ENCODE peak calls at places on chromosome 7, in four cellular contexts. Z is left ventricle myocardium inferior, N is tibial artery, S is fibroblast of lung. X is an unnamed sample.
A peak's percentile ranks its signal among the peaks of the same experiment; 100 is the strongest.

GRCh38 chr7:117118579-117119180 is 165.4 kb downstream of the ST7 start:
- DNase-seq in S (no peak), N (no peak), Z (no peak), X (no peak)

GRCh38 chr7:8714791-8715190 is 281.4 kb downstream of the NXPH1 start:
- DNase-seq in Z (no peak), S (no peak), N (no peak), X (no peak)

GRCh38 chr7:112462236-112462635 is 12.0 kb downstream of the IFRD1 start:
- DNase-seq in S (peak; percentile 88), Z (no peak), N (no peak), X (no peak)

GRCh38 chr7:149041350-149041749 is 13.0 kb upstream of the PDIA4 start:
- DNase-seq in Z (no peak), S (no peak), N (no peak), X (no peak)

GRCh38 chr7:104005197-104005596 is 15.7 kb upstream of the RELN start:
- DNase-seq in N (no peak), S (no peak), Z (no peak), X (no peak)

GRCh38 chr7:3157541-3158287 is 114.0 kb upstream of the CARD11 start:
- DNase-seq in Z (no peak), N (no peak), S (no peak), X (no peak)

GRCh38 chr7:32206987-32207386 is 136.8 kb upstream of the PDE1C start:
- DNase-seq in N (no peak), Z (peak; percentile 19), S (peak; percentile 1), X (peak; percentile 37)

GRCh38 chr7:117654780-117655179 is 175.0 kb downstream of the CFTR start:
- DNase-seq in N (no peak), Z (no peak), S (no peak), X (no peak)

GRCh38 chr7:40008218-40008815 is 58.3 kb downstream of the CDK13 start:
- DNase-seq in S (peak; percentile 92), N (no peak), Z (no peak), X (no peak)

GRCh38 chr7:428896-429827 is 90.5 kb downstream of the PDGFA start:
- DNase-seq in Z (no peak), N (no peak), S (no peak), X (no peak)

GRCh38 chr7:71504697-71505441 is 372.9 kb downstream of the GALNT17 start:
- DNase-seq in S (no peak), N (no peak), Z (no peak), X (no peak)

GRCh38 chr7:155361363-155361680 is 63.6 kb downstream of the INSIG1 start:
- DNase-seq in N (peak; percentile 35), S (no peak), Z (no peak), X (no peak)

GRCh38 chr7:31067491-31067890 is 15.4 kb downstream of the ADCYAP1R1 start:
- DNase-seq in Z (no peak), S (no peak), N (peak; percentile 28), X (no peak)

GRCh38 chr7:130349911-130350782 is 5.5 kb downstream of the CPA5 start:
- DNase-seq in S (peak; percentile 39), N (no peak), Z (no peak), X (no peak)

GRCh38 chr7:90777075-90777864 is 181.1 kb downstream of the CDK14 start:
- DNase-seq in Z (peak; percentile 18), N (no peak), S (no peak), X (peak; percentile 25)

GRCh38 chr7:139321071-139321745 is 19.9 kb upstream of the FMC1 start:
- DNase-seq in N (no peak), Z (no peak), S (peak; percentile 24), X (no peak)

GRCh38 chr7:129332354-129333056 is 101.7 kb upstream of the STRIP2 start:
- DNase-seq in N (no peak), S (peak; percentile 83), Z (no peak), X (no peak)

GRCh38 chr7:519429-519973 is at the start of gene PDGFA:
- DNase-seq in Z (peak; percentile 62), S (peak; percentile 48), N (no peak), X (no peak)

GRCh38 chr7:138934861-138935260 is 46.3 kb downstream of the KIAA1549 start:
- DNase-seq in N (no peak), Z (no peak), S (peak; percentile 17), X (no peak)

GRCh38 chr7:75727881-75728592 is 10.7 kb downstream of the HIP1 start:
- DNase-seq in N (peak; percentile 74), Z (peak; percentile 30), S (no peak), X (no peak)

GRCh38 chr7:155204744-155205367 is 92.8 kb upstream of the INSIG1 start:
- DNase-seq in S (no peak), Z (no peak), N (peak; percentile 66), X (no peak)

GRCh38 chr7:33743594-33743993 is 161.7 kb upstream of the BMPER start:
- DNase-seq in N (no peak), Z (no peak), S (peak; percentile 98), X (no peak)

GRCh38 chr7:131945313-131945831 is 388.9 kb upstream of the PODXL start:
- DNase-seq in Z (peak; percentile 30), N (peak; percentile 52), S (peak; percentile 23), X (peak; percentile 79)

GRCh38 chr7:132738254-132738653 is 162.0 kb upstream of the PLXNA4 start:
- DNase-seq in Z (no peak), N (no peak), S (peak; percentile 78), X (no peak)

GRCh38 chr7:99562832-99563231 is 4.4 kb downstream of the ZNF655 start:
- DNase-seq in N (no peak), S (peak; percentile 98), Z (no peak), X (no peak)

GRCh38 chr7:66335318-66335717 is 130.2 kb downstream of the TPST1 start:
- DNase-seq in Z (no peak), N (no peak), S (no peak), X (no peak)

GRCh38 chr7:43568529-43568928 is 14.4 kb upstream of the STK17A start:
- DNase-seq in Z (no peak), N (no peak), S (no peak), X (no peak)

GRCh38 chr7:139114585-139114984 is 5.1 kb upstream of the ZC3HAV1 start:
- DNase-seq in N (no peak), Z (no peak), S (no peak), X (no peak)

GRCh38 chr7:26062240-26062603 is 89.8 kb upstream of the NFE2L3 start:
- DNase-seq in Z (no peak), S (no peak), N (no peak), X (no peak)

GRCh38 chr7:122423591-122423990 is 119.0 kb upstream of the FEZF1 start:
- DNase-seq in S (no peak), Z (no peak), N (no peak), X (no peak)

GRCh38 chr7:143300959-143301617 is 12.9 kb downstream of the CASP2 start:
- DNase-seq in Z (no peak), N (no peak), S (peak; percentile 47), X (no peak)

GRCh38 chr7:143308632-143309031 is 7.3 kb upstream of the CLCN1 start:
- DNase-seq in N (no peak), S (no peak), Z (no peak), X (no peak)

GRCh38 chr7:143303733-143304132 is 12.2 kb upstream of the CLCN1 start:
- DNase-seq in N (no peak), S (no peak), Z (no peak), X (no peak)

GRCh38 chr7:143304938-143305337 is 11.0 kb upstream of the CLCN1 start:
- DNase-seq in S (no peak), N (no peak), Z (no peak), X (no peak)

DNA sequence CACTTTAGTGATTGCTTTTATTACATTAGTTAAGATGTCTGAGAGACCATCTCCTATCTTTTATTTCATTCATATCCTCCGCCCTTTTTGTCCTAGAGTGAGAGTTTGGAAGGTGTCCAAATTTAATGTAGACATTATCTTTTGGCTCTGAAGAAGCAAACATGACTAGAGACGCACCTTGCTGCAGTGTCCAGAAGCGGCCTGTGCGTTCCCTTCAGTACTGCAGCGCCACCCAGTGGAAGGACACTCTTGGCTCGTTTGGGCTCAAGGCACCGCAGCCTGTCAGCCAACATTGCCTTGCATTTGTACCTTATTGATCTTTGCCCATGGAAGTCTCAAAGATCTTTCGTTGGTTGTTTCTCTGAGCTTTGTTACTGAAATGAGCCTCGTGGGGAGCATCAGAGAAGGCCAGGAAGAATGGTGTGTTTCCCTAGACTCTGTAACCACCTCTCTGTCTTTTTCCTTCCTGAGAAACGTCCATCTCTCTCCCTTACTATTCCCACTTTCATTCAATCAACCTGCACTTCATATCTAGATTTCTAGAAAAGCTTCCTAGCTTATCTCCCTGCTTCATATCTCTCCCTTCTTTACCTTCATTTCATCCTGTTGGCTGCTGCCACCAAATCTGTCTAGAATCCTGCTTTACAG is 10.4 kb upstream of the CLCN1 start:
- DNase-seq in S (peak; percentile 54), Z (peak; percentile 79), N (no peak), X (peak; percentile 82)
- TF ChIP-seq CTCF in S (peak; percentile 61), Z (peak; percentile 90), N (peak; percentile 60), X (peak; percentile 25)

DNA sequence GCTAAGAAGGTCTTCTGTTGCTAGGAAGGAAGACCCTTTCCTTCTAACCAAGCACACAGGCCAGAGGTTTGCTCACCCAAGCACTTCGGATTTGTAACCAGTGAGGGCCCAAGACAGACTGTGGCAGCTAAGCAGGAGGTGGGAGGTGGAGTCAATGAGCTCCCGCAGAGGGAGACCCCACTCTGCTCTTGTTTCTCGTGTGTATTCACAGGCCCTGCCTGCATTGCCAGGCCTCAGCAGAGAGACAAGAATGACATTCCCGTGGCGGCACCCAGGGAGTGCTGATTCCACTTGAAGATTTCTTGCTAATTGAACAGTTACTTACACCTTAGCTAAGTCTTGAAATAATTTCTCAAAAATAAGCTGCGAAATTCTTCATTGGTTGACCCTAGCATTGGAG is 13.4 kb downstream of the PKD1L1 start:
- DNase-seq in Z (no peak), N (no peak), S (no peak), X (no peak)
- H3K4me1 ChIP-seq in Z (peaks cover 45% of the 10 kb centered on the region), N (peaks cover 19% of the 10 kb centered on the region), S (peaks cover under 1% of the 10 kb centered on the region), X (peaks cover 5% of the 10 kb centered on the region)

DNA sequence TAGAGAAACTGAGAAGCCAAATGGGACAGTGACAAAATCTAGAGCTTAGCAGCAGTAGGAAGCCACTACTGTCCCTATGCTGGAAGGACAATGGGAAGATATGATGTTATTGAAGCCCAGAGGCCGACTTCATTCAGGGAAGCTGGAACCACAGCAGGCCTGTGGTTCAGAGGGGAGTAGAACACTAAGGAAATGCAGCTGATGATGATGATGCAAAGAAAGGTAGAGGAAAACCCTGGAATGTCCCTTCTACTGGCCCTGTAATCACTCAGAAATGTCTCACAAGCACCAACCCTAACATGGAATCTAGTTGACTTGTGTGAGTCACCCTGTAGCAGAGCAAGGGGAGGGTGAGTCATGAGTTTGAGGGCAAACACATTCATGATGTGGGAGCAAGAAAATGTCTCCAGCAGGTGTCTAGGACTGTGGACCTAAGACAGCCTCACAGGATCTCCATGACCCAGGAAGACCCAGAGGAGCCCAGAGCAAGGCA is 37.1 kb upstream of the LRRC17 start:
- DNase-seq in Z (no peak), N (no peak), S (peak; percentile 95), X (no peak)
- TF ChIP-seq CTCF in Z (no peak), N (no peak), S (no peak), X (no peak)

DNA sequence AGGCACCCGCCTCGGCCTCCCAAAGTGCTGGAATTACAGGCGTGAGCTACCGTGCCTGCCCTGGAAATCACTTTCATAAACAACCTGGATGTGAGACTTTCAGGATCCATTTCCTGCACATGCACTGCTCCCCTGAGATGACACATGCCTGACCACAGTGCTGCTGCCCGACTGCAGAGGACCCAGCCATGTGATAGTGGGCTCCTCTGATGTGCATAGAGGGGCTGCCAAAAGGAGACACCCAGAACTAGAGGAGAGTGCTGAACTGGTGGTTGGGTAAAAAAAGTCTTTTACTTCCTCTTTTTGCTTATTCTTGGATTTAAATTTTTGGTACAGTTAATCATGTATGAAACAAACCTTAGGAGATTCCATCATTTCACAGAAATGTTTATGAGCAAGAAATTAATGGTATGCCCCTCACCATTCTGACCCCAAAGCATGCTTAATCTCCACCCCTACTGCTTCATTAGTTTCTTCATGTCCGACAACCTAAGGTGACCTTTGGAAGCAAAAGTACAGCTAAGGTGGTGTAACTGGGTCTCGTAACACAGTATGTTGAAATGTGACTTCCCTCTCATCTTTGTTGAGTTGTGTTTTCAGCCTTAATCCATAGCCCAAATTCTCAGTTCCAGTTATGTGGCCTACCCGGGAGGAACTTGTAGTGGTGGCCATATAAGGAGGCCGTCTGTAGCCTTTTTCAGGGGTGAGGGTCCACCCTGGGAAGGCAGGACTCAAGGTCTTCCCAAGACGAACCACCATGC is 111.1 kb downstream of the RNF216 start:
- DNase-seq in Z (no peak), S (no peak), N (no peak), X (no peak)
- H3K4me1 ChIP-seq in Z (peaks cover 23% of the 10 kb centered on the region), S (peaks cover 12% of the 10 kb centered on the region), N (peaks cover 42% of the 10 kb centered on the region), X (peaks cover 46% of the 10 kb centered on the region)

X was measured in testis.